ENCODE peak calls at places on chromosomes 5 and 9, in five cellular contexts. Y, Q, D, X and L are unnamed samples.

GRCh38 chr5:1285141-1285540 is 9.7 kb downstream of the TERT start:
- DNase-seq in Y (no peak), Q (peak; percentile 79), D (no peak), X (no peak), L (no peak)

GRCh38 chr9:26191711-26192110 is 513.5 kb upstream of the TUSC1 start:
- DNase-seq in Y (no peak), Q (no peak), D (no peak), X (no peak), L (no peak)

GRCh38 chr9:95008151-95008771 is 281.8 kb downstream of the AOPEP start:
- DNase-seq in Y (peak; percentile 47), Q (no peak), D (no peak), X (no peak), L (no peak)

GRCh38 chr9:115781361-115781760 is 372.2 kb upstream of the PAPPA start:
- DNase-seq in Y (no peak), Q (no peak), D (no peak), X (no peak), L (no peak)

GRCh38 chr9:13690595-13690994 is 411.1 kb upstream of the MPDZ start:
- DNase-seq in Y (no peak), Q (no peak), D (no peak), X (no peak), L (no peak)

GRCh38 chr9:130414081-130414731 is 30.6 kb upstream of the ASS1 start:
- DNase-seq in Y (no peak), Q (no peak), D (no peak), X (no peak), L (no peak)

GRCh38 chr9:72271617-72272478 is 93.2 kb downstream of the ZFAND5 start:
- DNase-seq in Y (peak; percentile 53), Q (no peak), D (peak; percentile 41), X (peak; percentile 59), L (peak; percentile 62)

GRCh38 chr9:98860871-98861293 is 53.4 kb downstream of the GALNT12 start:
- DNase-seq in Y (no peak), Q (no peak), D (peak; percentile 91), X (no peak), L (peak; percentile 57)

GRCh38 chr9:129263836-129264235 is 85.8 kb upstream of the IER5L start:
- DNase-seq in Y (peak; percentile 4), Q (no peak), D (no peak), X (no peak), L (no peak)

GRCh38 chr5:108339220-108339619 is 42.7 kb downstream of the FBXL17 start:
- DNase-seq in Y (no peak), Q (no peak), D (no peak), X (no peak), L (no peak)

GRCh38 chr9:8284835-8285234 is 485.3 kb upstream of the DMAC1 start:
- DNase-seq in Y (no peak), Q (no peak), D (no peak), X (no peak), L (no peak)

GRCh38 chr9:127154390-127155191 is 32.2 kb upstream of the ANGPTL2 start:
- DNase-seq in Y (no peak), Q (peak; percentile 28), D (peak; percentile 63), X (peak; percentile 41), L (peak; percentile 71)

GRCh38 chr5:122154910-122155309 is 25.6 kb downstream of the ZNF474 start:
- DNase-seq in Y (no peak), Q (no peak), D (peak; percentile 61), X (no peak), L (no peak)

GRCh38 chr5:122153774-122154173 is 24.4 kb downstream of the ZNF474 start:
- DNase-seq in Y (no peak), Q (no peak), D (no peak), X (no peak), L (no peak)

GRCh38 chr5:122154491-122154890 is 25.1 kb downstream of the ZNF474 start:
- DNase-seq in Y (no peak), Q (no peak), D (peak; percentile 32), X (no peak), L (no peak)

GRCh38 chr5:122153230-122153629 is 23.9 kb downstream of the ZNF474 start:
- DNase-seq in Y (no peak), Q (no peak), D (no peak), X (no peak), L (no peak)

DNA sequence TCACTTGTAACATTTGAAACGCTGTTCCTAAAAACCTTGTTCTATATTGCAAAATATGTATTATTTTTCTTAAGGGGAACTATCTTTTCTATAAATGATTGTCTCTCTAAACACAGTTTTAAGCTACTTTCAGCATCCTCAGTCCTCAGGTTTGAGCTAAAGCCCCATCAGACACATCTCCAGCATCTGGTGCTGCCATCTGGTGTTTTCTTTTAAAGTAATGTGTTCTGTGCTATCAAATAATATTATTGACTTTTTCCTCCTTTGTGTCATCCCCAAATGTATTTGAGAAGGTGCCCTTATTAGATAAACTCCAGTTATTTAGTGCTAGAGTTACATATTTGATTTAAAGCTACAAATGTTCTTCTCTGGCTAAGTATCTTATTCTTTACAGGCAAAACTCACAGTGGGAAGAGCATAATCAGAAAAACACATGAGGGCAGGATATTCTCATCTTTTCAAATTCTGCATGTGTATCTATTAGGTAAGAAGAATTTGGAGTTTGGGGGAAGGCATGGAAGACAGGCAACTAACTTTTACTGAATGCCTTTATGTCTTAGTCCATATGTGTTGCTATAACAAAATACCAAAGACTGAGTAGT is 27.5 kb downstream of the ZNF474 start:
- DNase-seq in Y (peak; percentile 25), Q (no peak), D (peak; percentile 48), X (no peak), L (no peak)
- TF ChIP-seq CTCF in Y (peak; percentile 57), Q (peak; percentile 87), D (peak; percentile 44), X (no peak), L (no peak)

DNA sequence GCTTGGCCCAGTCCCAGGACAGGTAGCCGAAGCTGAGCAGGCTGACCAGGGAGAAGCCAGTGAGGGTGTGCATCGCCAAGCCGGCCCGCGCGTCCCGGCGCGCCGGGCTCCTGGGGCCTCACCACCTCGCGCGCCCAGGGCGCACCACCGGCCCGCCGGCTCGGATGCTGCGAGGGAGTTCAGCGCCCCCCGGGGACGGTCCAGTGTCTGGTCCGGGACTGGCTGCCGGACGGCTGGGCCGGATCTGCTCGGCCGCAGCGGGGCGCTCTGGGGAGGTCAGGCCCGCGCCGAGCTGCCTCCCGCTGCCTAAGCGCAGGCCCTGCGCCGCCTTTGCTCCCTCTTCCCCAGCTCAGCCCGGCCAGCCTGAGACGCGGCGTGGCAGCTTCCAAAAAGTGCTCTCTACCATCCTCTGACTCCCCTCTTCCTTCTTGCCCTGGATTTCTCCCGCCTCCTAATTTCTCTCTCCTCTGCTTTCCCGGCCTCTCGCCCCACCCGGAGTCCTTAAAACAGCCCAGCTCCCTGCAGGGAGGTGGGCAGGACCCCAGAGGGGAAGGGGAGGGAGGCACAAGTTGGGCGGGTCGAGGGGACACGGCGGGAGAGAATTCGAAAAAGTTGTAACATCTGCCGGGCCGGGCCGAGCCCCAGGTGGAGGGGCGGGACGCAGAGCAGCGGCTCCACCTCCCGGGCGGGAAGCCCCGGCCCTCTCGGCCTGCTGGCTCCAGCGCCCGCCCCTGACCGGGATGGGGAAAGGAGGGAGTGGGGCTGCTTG is at the start of gene ARSI:
- DNase-seq in Y (no peak), Q (peak; percentile 86), D (no peak), X (peak; percentile 53), L (no peak)
- TF ChIP-seq CTCF in Y (no peak), Q (peak; percentile 71), D (peak; percentile 23), X (no peak), L (no peak)

DNA sequence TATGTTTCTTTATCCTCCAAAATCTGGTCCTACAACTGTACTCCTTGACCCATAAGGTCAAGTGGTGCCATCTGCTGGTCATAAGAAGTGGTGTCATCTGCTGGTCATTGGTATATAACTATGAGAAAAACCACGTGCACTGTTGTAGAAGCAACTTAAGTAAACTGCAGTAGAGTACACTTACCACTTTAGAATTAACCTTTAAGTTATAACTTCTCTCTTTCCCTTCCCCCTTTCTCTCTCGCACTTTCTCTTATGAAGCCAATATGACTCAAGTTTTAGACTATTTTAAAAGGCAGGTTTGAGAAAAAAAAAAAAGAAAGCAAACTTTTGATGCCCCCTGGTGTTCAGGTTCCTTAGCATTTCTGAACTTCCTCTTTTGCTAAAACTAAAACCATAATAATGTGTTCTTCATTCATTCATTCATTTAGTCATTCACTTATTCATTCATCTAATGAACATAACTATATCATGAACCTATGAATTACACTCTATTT is 12.8 kb upstream of the MTAP start:
- DNase-seq in Y (peak; percentile 47), Q (no peak), D (peak; percentile 79), X (peak; percentile 69), L (peak; percentile 57)
- TF ChIP-seq CTCF in Y (peak; percentile 79), Q (peak; percentile 100), D (peak; percentile 54), X (peak; percentile 45), L (peak; percentile 54)

GRCh38 chr5:101977729-101978345 is 318.2 kb downstream of the SLCO4C1 start:
- DNase-seq in Y (peak; percentile 11), Q (no peak), D (peak; percentile 0), X (peak; percentile 58), L (no peak)
- TF ChIP-seq CTCF in Y (peak; percentile 77), Q (peak; percentile 92), D (peak; percentile 49), X (peak; percentile 44), L (peak; percentile 28)

GRCh38 chr5:79011869-79012268 is 26.8 kb upstream of the ARSB start:
- DNase-seq in Y (no peak), Q (no peak), D (no peak), X (no peak), L (no peak)

GRCh38 chr5:79014631-79015030 is 29.5 kb upstream of the ARSB start:
- DNase-seq in Y (no peak), Q (no peak), D (no peak), X (no peak), L (no peak)

GRCh38 chr5:79008362-79008761 is 23.3 kb upstream of the ARSB start:
- DNase-seq in Y (no peak), Q (no peak), D (no peak), X (no peak), L (no peak)

GRCh38 chr5:79005939-79006338 is 20.8 kb upstream of the ARSB start:
- DNase-seq in Y (no peak), Q (no peak), D (no peak), X (no peak), L (no peak)

GRCh38 chr5:79011219-79011836 is 26.2 kb upstream of the ARSB start:
- DNase-seq in Y (no peak), Q (no peak), D (peak; percentile 19), X (no peak), L (no peak)
- TF ChIP-seq CTCF in Y (peak; percentile 20), Q (peak; percentile 23), D (peak; percentile 25), X (no peak), L (no peak)

GRCh38 chr5:10612251-10612650 is 48.4 kb downstream of the ANKRD33B start:
- DNase-seq in Y (no peak), Q (no peak), D (no peak), X (no peak), L (no peak)
- TF ChIP-seq CTCF in Y (no peak), Q (no peak), D (no peak), X (no peak), L (no peak)